ENCODE peak calls at places on chromosomes 5 and 9, in four cellular contexts. G is endothelial cell, D is fibroblast of the aortic adventitia, O is foreskin fibroblast. S is an unnamed sample.

GRCh38 chr9:119951591-119951990 is 582.4 kb upstream of the BRINP1 start:
- DNase-seq in G (no peak), D (no peak), O (no peak), S (no peak)

GRCh38 chr5:38595149-38595725 is 38.8 kb upstream of the LIFR start:
- DNase-seq in G (no peak), D (peak), O (peak), S (no peak)

GRCh38 chr9:88388886-88389617 is 808 bp downstream of the SPIN1 start:
- DNase-seq in G (peak), D (peak), O (peak), S (peak)

GRCh38 chr5:179378441-179379271 is 33.4 kb upstream of the ADAMTS2 start:
- DNase-seq in G (no peak), D (no peak), O (peak), S (no peak)

GRCh38 chr9:79639354-79639753 is 67.6 kb downstream of the TLE4 start:
- DNase-seq in G (no peak), D (no peak), O (peak), S (no peak)

GRCh38 chr5:23483090-23483489 is 24.3 kb upstream of the PRDM9 start:
- DNase-seq in G (no peak), D (no peak), O (no peak), S (no peak)

GRCh38 chr5:135313405-135313804 is 85.6 kb downstream of the MACROH2A1 start:
- DNase-seq in G (no peak), D (no peak), O (no peak), S (no peak)

GRCh38 chr9:33211695-33212393 is 28.1 kb upstream of the SPINK4 start:
- DNase-seq in G (no peak), D (peak), O (peak), S (no peak)

GRCh38 chr9:135479469-135480052 is at the start of gene PPP1R26:
- DNase-seq in G (no peak), D (no peak), O (peak), S (peak)

GRCh38 chr5:164809831-164810230 is 1304.4 kb downstream of the MAT2B start:
- DNase-seq in G (no peak), D (no peak), O (no peak), S (no peak)
- TF ChIP-seq CTCF in G (no peak), D (no peak), O (no peak), S (no peak)

GRCh38 chr5:78959767-78960166 is 25.3 kb downstream of the ARSB start:
- DNase-seq in G (no peak), D (no peak), O (no peak), S (no peak)

GRCh38 chr5:78961743-78962142 is 23.4 kb downstream of the ARSB start:
- DNase-seq in G (no peak), D (peak), O (peak), S (no peak)

GRCh38 chr5:78968781-78969180 is 16.3 kb downstream of the ARSB start:
- DNase-seq in G (no peak), D (no peak), O (no peak), S (no peak)

GRCh38 chr5:78964889-78965288 is 20.2 kb downstream of the ARSB start:
- DNase-seq in G (no peak), D (peak), O (peak), S (no peak)
- TF ChIP-seq CTCF in G (no peak), D (peak), O (peak), S (peak)

GRCh38 chr5:171630047-171630669 is 155.5 kb upstream of the SMIM23 start:
- DNase-seq in G (peak), D (peak), O (peak), S (peak)
- TF ChIP-seq CTCF in G (peak), D (peak), O (peak), S (peak)

DNA sequence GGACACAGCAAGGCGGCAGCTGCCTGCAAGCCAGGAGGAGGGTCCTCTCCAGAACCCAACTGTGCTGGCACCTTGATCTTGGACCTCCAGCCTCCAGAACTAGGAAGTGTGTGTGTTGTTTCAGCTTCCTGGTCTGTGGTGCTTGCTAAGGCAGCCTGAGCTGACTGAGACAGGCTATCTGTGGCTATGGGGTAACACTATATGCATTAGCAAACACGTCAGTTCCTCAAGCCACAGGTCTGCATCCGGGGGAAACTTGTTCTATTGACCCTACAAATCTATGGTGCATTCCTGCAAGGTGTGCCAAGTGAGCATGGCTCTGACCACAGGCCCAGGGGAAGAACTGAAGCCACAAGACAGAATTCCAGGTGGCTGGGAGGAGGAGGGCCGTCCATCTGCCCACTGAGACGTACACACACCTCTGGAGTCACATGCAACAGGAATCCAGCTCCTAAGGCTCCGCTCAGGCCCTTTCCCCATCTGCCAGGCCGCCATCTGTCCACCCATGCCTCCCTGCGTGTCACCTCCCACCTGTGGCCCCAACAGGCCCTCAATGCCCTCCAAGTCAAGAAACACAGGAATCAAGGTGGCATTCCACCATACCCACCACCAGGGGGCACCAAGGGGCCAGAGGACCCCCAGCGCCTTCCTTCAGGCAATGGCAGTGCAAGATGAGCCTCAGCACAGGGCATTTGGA is 174.9 kb downstream of the ROR2 start:
- DNase-seq in G (peak), D (peak), O (peak), S (peak)
- TF ChIP-seq CTCF in G (peak), D (peak), O (peak), S (peak)

GRCh38 chr9:25678147-25678666 is at the start of gene TUSC1:
- DNase-seq in G (peak), D (peak), O (peak), S (no peak)
- TF ChIP-seq CTCF in G (no peak), D (no peak), O (no peak), S (no peak)

GRCh38 chr9:122380293-122380692 is 9.5 kb downstream of the PTGS1 start:
- DNase-seq in G (no peak), D (no peak), O (no peak), S (no peak)

GRCh38 chr9:122381206-122381950 is 10.6 kb downstream of the PTGS1 start:
- DNase-seq in G (no peak), D (no peak), O (no peak), S (no peak)

GRCh38 chr9:122377241-122378164 is 6.7 kb downstream of the PTGS1 start:
- DNase-seq in G (no peak), D (no peak), O (peak), S (no peak)

GRCh38 chr9:122378236-122378635 is 7.4 kb downstream of the PTGS1 start:
- DNase-seq in G (no peak), D (no peak), O (no peak), S (no peak)

GRCh38 chr9:122379340-122379739 is 8.5 kb downstream of the PTGS1 start:
- DNase-seq in G (no peak), D (no peak), O (peak), S (no peak)
- TF ChIP-seq CTCF in G (peak), D (peak), O (no peak), S (peak)

DNA sequence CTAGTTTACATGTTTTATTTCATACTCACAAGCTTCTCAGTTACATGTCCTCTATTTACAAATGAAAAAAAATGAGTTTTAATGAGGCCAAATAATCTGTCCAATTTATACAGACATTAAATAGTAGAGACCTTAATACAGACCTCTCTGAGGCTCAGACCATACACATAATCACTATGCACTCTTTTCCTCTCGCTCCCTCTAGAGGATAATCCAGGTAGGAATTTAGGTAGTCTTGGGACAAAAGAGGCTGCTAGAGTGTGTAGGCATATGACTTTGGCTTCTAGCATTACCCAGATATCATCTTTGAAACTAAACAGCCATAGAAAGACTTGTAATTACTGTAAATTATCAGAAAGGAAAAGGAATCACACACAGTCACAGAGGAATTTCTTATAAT is 444.7 kb downstream of the HINT1 start:
- DNase-seq in G (no peak), D (peak), O (peak), S (no peak)
- TF ChIP-seq CTCF in G (peak), D (peak), O (peak), S (peak)

GRCh38 chr9:137446851-137447471 is 5.8 kb upstream of the ENTPD8 start:
- DNase-seq in G (no peak), D (peak), O (peak), S (no peak)
- TF ChIP-seq CTCF in G (no peak), D (no peak), O (no peak), S (no peak)

DNA sequence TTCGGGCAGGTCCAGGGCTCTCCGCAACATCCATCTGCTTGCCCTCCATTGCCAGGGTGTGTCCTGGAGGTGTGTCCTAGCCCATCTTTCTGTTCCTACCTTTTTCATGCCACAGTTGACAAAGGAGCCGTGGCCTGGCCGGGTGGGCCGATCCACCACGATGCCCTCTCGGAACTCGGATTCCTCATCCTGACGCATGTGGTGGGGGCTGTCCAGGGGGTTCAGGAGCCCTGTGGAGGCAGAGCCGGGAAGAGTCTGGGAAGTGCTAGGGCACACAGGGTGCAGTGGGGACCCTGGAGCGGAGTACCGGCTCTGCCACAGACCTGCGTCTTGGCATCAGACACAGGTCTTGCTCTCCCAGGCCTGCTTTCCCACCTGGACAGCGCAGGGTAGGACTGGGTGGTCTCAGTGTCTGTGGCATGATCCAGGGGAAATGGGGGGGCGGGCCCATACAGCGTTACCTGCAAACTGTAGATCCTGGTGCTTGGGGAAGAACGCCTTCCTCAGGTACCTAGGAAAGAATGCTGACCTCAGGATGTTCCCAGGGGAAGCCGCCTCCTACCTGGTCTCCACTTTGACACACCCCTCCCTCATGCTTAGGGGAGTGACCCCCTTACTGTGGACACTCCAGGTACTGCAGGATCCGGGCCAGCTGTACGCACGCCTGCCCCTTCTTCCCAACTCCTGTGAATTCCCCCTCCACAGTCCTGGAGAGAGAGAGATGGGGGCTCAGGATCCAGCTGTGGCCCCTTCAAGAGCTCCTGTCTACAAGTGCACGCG is 3.5 kb downstream of the SPOUT1 start:
- DNase-seq in G (no peak), D (no peak), O (no peak), S (no peak)
- TF ChIP-seq CTCF in G (no peak), D (no peak), O (no peak), S (peak)

S was measured in progenitor cell of endocrine pancreas.